ENCODE peak calls at places on chromosomes 11 and 22, in six cellular contexts. P is stimulated activated CD8-positive, alpha-beta memory T cell treated with anti-CD3 and anti-CD28 coated beads, Interleukin-7, amount 100 ng/mL, for 4 hours; B is RWPE1; V is Calu3; R is H4; Q is caudate nucleus. Z is an unnamed sample.
A peak's percentile ranks its signal among the peaks of the same experiment; 100 is the strongest.

GRCh38 chr22:29146101-29146560 is 59.6 kb upstream of the EMID1 start:
- DNase-seq in P (no peak), B (no peak), V (no peak), R (no peak), Q (no peak), Z (no peak)

GRCh38 chr11:15118431-15118830 is 3.7 kb downstream of the INSC start:
- DNase-seq in P (no peak), B (no peak), V (no peak), R (no peak), Q (no peak), Z (no peak)

GRCh38 chr11:91136631-91137030 is 913.8 kb upstream of the CHORDC1 start:
- DNase-seq in P (no peak), B (no peak), V (no peak), R (peak; percentile 24), Q (no peak), Z (peak; percentile 3)

GRCh38 chr11:22304337-22304961 is 33.7 kb upstream of the SLC17A6 start:
- DNase-seq in P (no peak), B (peak; percentile 21), V (no peak), R (peak; percentile 43), Q (no peak), Z (peak; percentile 46)

GRCh38 chr22:38751422-38752346 is 4.1 kb downstream of the SUN2 start:
- DNase-seq in P (peak; percentile 51), B (peak; percentile 50), V (no peak), R (no peak), Q (no peak), Z (no peak)

GRCh38 chr11:86726118-86726748 is 53.8 kb upstream of the ME3 start:
- DNase-seq in P (no peak), B (peak; percentile 59), V (no peak), R (no peak), Q (no peak), Z (peak; percentile 51)

GRCh38 chr22:33562484-33562883 is 357.8 kb downstream of the LARGE1 start:
- DNase-seq in P (no peak), B (no peak), V (no peak), R (no peak), Q (no peak), Z (no peak)

GRCh38 chr11:130599073-130599654 is 150.7 kb downstream of the ADAMTS15 start:
- DNase-seq in P (no peak), B (no peak), V (no peak), R (no peak), Q (no peak), Z (no peak)

GRCh38 chr11:125022551-125022950 is 40.6 kb upstream of the SLC37A2 start:
- DNase-seq in P (no peak), B (no peak), V (no peak), R (no peak), Q (no peak), Z (no peak)

GRCh38 chr11:115871161-115871750 is 367.0 kb upstream of the CADM1 start:
- DNase-seq in P (no peak), B (no peak), V (no peak), R (no peak), Q (no peak), Z (no peak)

GRCh38 chr11:67458266-67458665 is 3.1 kb downstream of the CABP4 start:
- DNase-seq in P (no peak), B (no peak), V (no peak), R (no peak), Q (no peak), Z (no peak)

GRCh38 chr11:74025467-74026166 is 16.7 kb upstream of the UCP3 start:
- DNase-seq in P (no peak), B (peak; percentile 36), V (no peak), R (no peak), Q (no peak), Z (peak; percentile 76)

GRCh38 chr11:134752964-134753804 is 341.1 kb upstream of the B3GAT1 start:
- DNase-seq in P (no peak), B (no peak), V (no peak), R (no peak), Q (no peak), Z (no peak)

GRCh38 chr11:5242933-5243844 is 6.5 kb downstream of the HBG1 start:
- DNase-seq in P (no peak), B (no peak), V (no peak), R (no peak), Q (no peak), Z (peak; percentile 30)

GRCh38 chr11:123047947-123048293 is 14.0 kb downstream of the HSPA8 start:
- DNase-seq in P (no peak), B (no peak), V (no peak), R (no peak), Q (no peak), Z (no peak)

GRCh38 chr11:29432719-29433325 is 584.0 kb downstream of the KCNA4 start:
- DNase-seq in P (no peak), B (peak; percentile 8), V (peak; percentile 14), R (peak; percentile 11), Q (no peak), Z (peak; percentile 3)

GRCh38 chr22:42316988-42317387 is 46.5 kb upstream of the TCF20 start:
- DNase-seq in P (peak; percentile 17), B (peak; percentile 63), V (peak; percentile 55), R (peak; percentile 69), Q (peak; percentile 33), Z (peak; percentile 11)

GRCh38 chr11:28010001-28010400 is 98.0 kb downstream of the KIF18A start:
- DNase-seq in P (no peak), B (no peak), V (no peak), R (no peak), Q (no peak), Z (no peak)

GRCh38 chr11:8720868-8721739 is 38.5 kb downstream of the RPL27A start:
- DNase-seq in P (no peak), B (peak; percentile 82), V (peak; percentile 80), R (no peak), Q (no peak), Z (no peak)

GRCh38 chr11:20618083-20618482 is 18.7 kb downstream of the SLC6A5 start:
- DNase-seq in P (no peak), B (no peak), V (no peak), R (no peak), Q (no peak), Z (no peak)

GRCh38 chr11:11213117-11213516 is 139.9 kb downstream of the CSNK2A3 start:
- DNase-seq in P (no peak), B (no peak), V (no peak), R (no peak), Q (no peak), Z (no peak)

GRCh38 chr22:47192106-47192650 is 429.7 kb downstream of the TBC1D22A start:
- DNase-seq in P (no peak), B (no peak), V (no peak), R (no peak), Q (no peak), Z (no peak)

GRCh38 chr11:79196950-79197349 is 243.9 kb downstream of the TENM4 start:
- DNase-seq in P (no peak), B (peak; percentile 44), V (no peak), R (no peak), Q (no peak), Z (no peak)

GRCh38 chr11:19426022-19426718 is 185.4 kb upstream of the E2F8 start:
- DNase-seq in P (no peak), B (no peak), V (no peak), R (no peak), Q (no peak), Z (no peak)

GRCh38 chr11:118691926-118692830 is 12.7 kb upstream of the TREH start:
- DNase-seq in P (peak; percentile 53), B (peak; percentile 90), V (no peak), R (peak; percentile 31), Q (no peak), Z (peak; percentile 49)

GRCh38 chr11:48096588-48097525 is 116.5 kb downstream of the PTPRJ start:
- DNase-seq in P (no peak), B (peak; percentile 61), V (peak; percentile 27), R (no peak), Q (no peak), Z (no peak)

GRCh38 chr11:87451400-87451799 is 413.7 kb downstream of the TMEM135 start:
- DNase-seq in P (no peak), B (no peak), V (no peak), R (no peak), Q (no peak), Z (peak; percentile 23)

Z was measured in HCEC 1CT.